ENCODE peak calls at places on chromosome 16, in four cellular contexts. Q is fibroblast of pulmonary artery, E is AG08396, U is heart right ventricle. J is an unnamed sample.
A peak's percentile ranks its signal among the peaks of the same experiment; 100 is the strongest.

GRCh38 chr16:85028638-85029412 is 1.2 kb downstream of the KIAA0513 start:
- DNase-seq in U (peak; percentile 41), Q (no peak), E (peak; percentile 36), J (peak; percentile 65)

GRCh38 chr16:21222495-21223337 is 10.8 kb upstream of the ANKS4B start:
- DNase-seq in Q (no peak), U (no peak), E (no peak), J (no peak)

GRCh38 chr16:11331967-11332366 is 13.3 kb upstream of the RMI2 start:
- DNase-seq in Q (no peak), U (no peak), E (no peak), J (no peak)

GRCh38 chr16:2773188-2773968 is 3.7 kb downstream of the ELOB start:
- DNase-seq in U (no peak), E (no peak), Q (no peak), J (no peak)

GRCh38 chr16:56793504-56793903 is 63.6 kb downstream of the NUP93 start:
- DNase-seq in Q (peak; percentile 72), E (no peak), U (no peak), J (peak; percentile 70)

GRCh38 chr16:48284772-48285409 is 37.6 kb upstream of the ABCC11 start:
- DNase-seq in E (no peak), Q (no peak), U (no peak), J (no peak)

GRCh38 chr16:86022381-86022960 is 123.5 kb downstream of the IRF8 start:
- DNase-seq in Q (no peak), U (no peak), E (no peak), J (no peak)

GRCh38 chr16:11094075-11094593 is 149.8 kb downstream of the CLEC16A start:
- DNase-seq in U (no peak), E (peak; percentile 29), Q (peak; percentile 48), J (peak; percentile 31)

GRCh38 chr16:84726670-84727467 is 27.1 kb downstream of the USP10 start:
- DNase-seq in Q (no peak), E (no peak), U (no peak), J (no peak)